ENCODE peak calls at places on chromosomes 3 and 15, in eight cellular contexts. G is stimulated activated CD8-positive, alpha-beta memory T cell treated with anti-CD3 and anti-CD28 coated beads, Interleukin-12 subunit alpha, Interleukin-12 subunit beta, amount 100 ng/mL, for 1 hour; Z is activated CD4-positive, CD25-positive, alpha-beta regulatory T cell; S is right cardiac atrium; E is M059J; H is kidney epithelial cell; T is neural crest cell; L is HFFc6. Y is an unnamed sample.

GRCh38 chr3:179416681-179417080 is 34.6 kb downstream of the GNB4 start:
- DNase-seq in G (no peak), Z (no peak), S (no peak), E (no peak), H (no peak), T (no peak), L (no peak), Y (no peak)

GRCh38 chr15:31098953-31099740 is 2.4 kb downstream of the TRPM1 start:
- DNase-seq in G (no peak), Z (no peak), S (no peak), E (peak), H (no peak), T (no peak), L (peak), Y (no peak)

GRCh38 chr3:170726976-170727661 is 141.2 kb upstream of the SLC7A14 start:
- DNase-seq in G (no peak), Z (no peak), S (no peak), E (peak), H (peak), T (no peak), L (peak), Y (no peak)

GRCh38 chr3:42666022-42666421 is 12.5 kb downstream of the ZBTB47 start:
- DNase-seq in G (no peak), Z (no peak), S (no peak), E (no peak), H (no peak), T (no peak), L (no peak), Y (no peak)

GRCh38 chr3:179179979-179180758 is 32.0 kb downstream of the PIK3CA start:
- DNase-seq in G (no peak), Z (no peak), S (no peak), E (peak), H (no peak), T (no peak), L (peak), Y (no peak)

GRCh38 chr3:192467230-192468186 is 259.8 kb downstream of the FGF12 start:
- DNase-seq in G (peak), Z (no peak), S (peak), E (peak), H (peak), T (peak), L (peak), Y (peak)

GRCh38 chr15:22950211-22950990 is 29.8 kb downstream of the CYFIP1 start:
- DNase-seq in G (no peak), Z (no peak), S (no peak), E (no peak), H (no peak), T (no peak), L (no peak), Y (no peak)

GRCh38 chr3:156594229-156594683 is 39.3 kb upstream of the SSR3 start:
- DNase-seq in G (no peak), Z (no peak), S (no peak), E (no peak), H (no peak), T (no peak), L (no peak), Y (no peak)

GRCh38 chr3:133037440-133037839 is 751 bp upstream of the TMEM108 start:
- DNase-seq in G (no peak), Z (no peak), S (no peak), E (no peak), H (no peak), T (no peak), L (no peak), Y (no peak)

GRCh38 chr3:16803019-16803418 is 81.7 kb upstream of the PLCL2 start:
- DNase-seq in G (no peak), Z (no peak), S (no peak), E (no peak), H (no peak), T (no peak), L (no peak), Y (no peak)

GRCh38 chr3:184868477-184868876 is 56.5 kb downstream of the VPS8 start:
- DNase-seq in G (no peak), Z (no peak), S (no peak), E (no peak), H (no peak), T (no peak), L (no peak), Y (no peak)

GRCh38 chr3:189488241-189488767 is 142.9 kb upstream of the TP63 start:
- DNase-seq in G (no peak), Z (no peak), S (peak), E (peak), H (no peak), T (no peak), L (no peak), Y (no peak)

GRCh38 chr15:67161881-67162280 is 92.6 kb downstream of the AAGAB start:
- DNase-seq in G (no peak), Z (no peak), S (peak), E (peak), H (no peak), T (no peak), L (no peak), Y (no peak)

GRCh38 chr3:196207833-196208607 is 3.2 kb downstream of the ZDHHC19 start:
- DNase-seq in G (peak), Z (peak), S (peak), E (no peak), H (no peak), T (no peak), L (no peak), Y (peak)

GRCh38 chr3:145272684-145273083 is 888.3 kb downstream of the PLOD2 start:
- DNase-seq in G (no peak), Z (no peak), S (no peak), E (no peak), H (no peak), T (no peak), L (no peak), Y (no peak)

GRCh38 chr3:53726654-53727053 is 119.6 kb downstream of the CHDH start:
- DNase-seq in G (no peak), Z (no peak), S (no peak), E (no peak), H (no peak), T (no peak), L (no peak), Y (no peak)

GRCh38 chr15:22967084-22967770 is 12.9 kb downstream of the CYFIP1 start:
- DNase-seq in G (no peak), Z (no peak), S (no peak), E (no peak), H (no peak), T (no peak), L (no peak), Y (no peak)